ENCODE peak calls at places on chromosomes 3 and 15, in six cellular contexts. E is gastrocnemius medialis, P is cardiac muscle cell, G is AG04450, T is GM06990, H is AG09309. V is an unnamed sample.

GRCh38 chr3:18765672-18766071 is 340.5 kb upstream of the SATB1 start:
- DNase-seq in E (no peak), P (no peak), G (no peak), T (no peak), H (no peak), V (no peak)

GRCh38 chr15:66757521-66757920 is 55.5 kb downstream of the SMAD6 start:
- DNase-seq in E (no peak), P (no peak), G (no peak), T (no peak), H (no peak), V (no peak)

GRCh38 chr15:52233405-52233804 is 42.2 kb upstream of the GNB5 start:
- DNase-seq in E (no peak), P (no peak), G (no peak), T (peak), H (no peak), V (no peak)

GRCh38 chr3:12049675-12050074 is 45.5 kb downstream of the SYN2 start:
- DNase-seq in E (no peak), P (peak), G (no peak), T (no peak), H (no peak), V (peak)

GRCh38 chr15:66919421-66919820 is 146.0 kb upstream of the SMAD3 start:
- DNase-seq in E (no peak), P (peak), G (no peak), T (no peak), H (no peak), V (no peak)

GRCh38 chr3:109559389-109559788 is 222.0 kb upstream of the DPPA4 start:
- DNase-seq in E (no peak), P (no peak), G (no peak), T (no peak), H (no peak), V (no peak)

GRCh38 chr3:196406806-196407470 is 25.3 kb downstream of the UBXN7 start:
- DNase-seq in E (no peak), P (no peak), G (peak), T (no peak), H (peak), V (no peak)

GRCh38 chr15:99961011-99961441 is 227.8 kb upstream of the LYSMD4 start:
- DNase-seq in E (no peak), P (peak), G (no peak), T (no peak), H (no peak), V (no peak)

GRCh38 chr15:39860200-39860599 is 59.9 kb downstream of the GPR176 start:
- DNase-seq in E (no peak), P (no peak), G (no peak), T (no peak), H (no peak), V (no peak)

GRCh38 chr3:188061133-188061532 is 92.8 kb upstream of the LPP start:
- DNase-seq in E (no peak), P (no peak), G (no peak), T (no peak), H (no peak), V (peak)

GRCh38 chr15:101362359-101362758 is 67.3 kb upstream of the SNRPA1 start:
- DNase-seq in E (no peak), P (no peak), G (no peak), T (no peak), H (no peak), V (no peak)

GRCh38 chr3:195097331-195098255 is 173.4 kb downstream of the XXYLT1 start:
- DNase-seq in E (no peak), P (no peak), G (no peak), T (no peak), H (no peak), V (no peak)

GRCh38 chr3:129936757-129937156 is 37.8 kb upstream of the TRH start:
- DNase-seq in E (peak), P (no peak), G (peak), T (no peak), H (peak), V (peak)

GRCh38 chr3:197001106-197001971 is 28.3 kb downstream of the MELTF start:
- DNase-seq in E (no peak), P (no peak), G (no peak), T (no peak), H (no peak), V (no peak)

GRCh38 chr15:95897651-95898050 is 432.8 kb upstream of the NR2F2 start:
- DNase-seq in E (no peak), P (no peak), G (no peak), T (no peak), H (no peak), V (no peak)

GRCh38 chr3:56023546-56023945 is 444.7 kb downstream of the ERC2 start:
- DNase-seq in E (no peak), P (no peak), G (no peak), T (no peak), H (no peak), V (no peak)

GRCh38 chr15:69074843-69075224 is 60.3 kb downstream of the NOX5 start:
- DNase-seq in E (no peak), P (peak), G (no peak), T (no peak), H (no peak), V (no peak)
- TF ChIP-seq CTCF in E (no peak), P (no peak), G (no peak), T (no peak), H (no peak), V (no peak)

GRCh38 chr3:114384558-114384903 is 90.7 kb downstream of the TIGIT start:
- DNase-seq in E (no peak), P (no peak), G (no peak), T (no peak), H (no peak), V (no peak)
- H3K4me3 ChIP-seq in E (peak), P (no peak), G (peak), T (no peak), H (peak), V (peak)

GRCh38 chr3:186932281-186933181 is 2.2 kb downstream of the ST6GAL1 start:
- DNase-seq in E (no peak), P (no peak), G (no peak), T (no peak), H (no peak), V (no peak)

GRCh38 chr3:186929676-186930075 is 650 bp upstream of the ST6GAL1 start:
- DNase-seq in E (no peak), P (no peak), G (no peak), T (no peak), H (no peak), V (no peak)

GRCh38 chr3:186930143-186930638 is at the start of gene ST6GAL1:
- DNase-seq in E (peak), P (peak), G (no peak), T (peak), H (no peak), V (no peak)

GRCh38 chr3:186931487-186932280 is 1.4 kb downstream of the ST6GAL1 start:
- DNase-seq in E (no peak), P (peak), G (no peak), T (peak), H (no peak), V (peak)

GRCh38 chr3:186930639-186931486 is 537 bp downstream of the ST6GAL1 start:
- DNase-seq in E (peak), P (peak), G (no peak), T (peak), H (no peak), V (no peak)
- TF ChIP-seq CTCF in E (no peak), P (peak), G (peak), T (peak), H (no peak), V (no peak)

DNA sequence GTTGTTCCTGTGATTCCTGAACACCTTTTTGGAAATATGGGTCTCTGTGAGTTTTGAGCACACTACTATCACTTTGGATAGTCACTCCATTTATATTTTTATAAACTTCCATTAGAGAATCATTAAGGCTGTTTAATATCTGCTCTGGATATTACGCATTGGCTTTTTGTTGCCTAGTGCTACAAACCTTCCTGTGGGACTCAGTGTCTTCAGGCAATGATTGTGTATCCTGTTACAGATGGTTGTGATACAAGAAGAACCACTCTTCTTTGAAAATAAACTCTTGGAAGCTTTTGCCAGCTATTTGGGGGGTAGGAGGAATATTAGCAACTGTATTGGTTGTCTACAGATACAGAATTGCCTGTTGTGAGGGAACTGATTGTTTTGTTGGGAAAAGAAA is 15.6 kb downstream of the GCSAM start:
- DNase-seq in E (no peak), P (no peak), G (no peak), T (no peak), H (no peak), V (no peak)
- H3K4me3 ChIP-seq in E (no peak), P (no peak), G (no peak), T (no peak), H (no peak), V (no peak)

GRCh38 chr15:68346986-68347385 is 69.4 kb downstream of the FEM1B start:
- DNase-seq in E (no peak), P (no peak), G (no peak), T (no peak), H (no peak), V (no peak)

GRCh38 chr15:68344600-68344999 is 67.1 kb downstream of the FEM1B start:
- DNase-seq in E (no peak), P (no peak), G (no peak), T (no peak), H (no peak), V (no peak)

GRCh38 chr15:68347392-68347791 is 69.8 kb downstream of the FEM1B start:
- DNase-seq in E (no peak), P (no peak), G (peak), T (no peak), H (no peak), V (no peak)

GRCh38 chr15:68343579-68344225 is 66.2 kb downstream of the FEM1B start:
- DNase-seq in E (no peak), P (no peak), G (no peak), T (no peak), H (no peak), V (no peak)

GRCh38 chr15:68345481-68345880 is 67.9 kb downstream of the FEM1B start:
- DNase-seq in E (no peak), P (no peak), G (no peak), T (no peak), H (no peak), V (no peak)
- TF ChIP-seq CTCF in E (no peak), P (no peak), G (no peak), T (no peak), H (no peak), V (no peak)

GRCh38 chr3:150577854-150578253 is 25.3 kb upstream of the SELENOT start:
- DNase-seq in E (no peak), P (no peak), G (no peak), T (no peak), H (no peak), V (no peak)

GRCh38 chr3:150581174-150581573 is 21.9 kb upstream of the SELENOT start:
- DNase-seq in E (no peak), P (no peak), G (no peak), T (no peak), H (no peak), V (no peak)

GRCh38 chr3:150582620-150583019 is 20.5 kb upstream of the SELENOT start:
- DNase-seq in E (no peak), P (no peak), G (no peak), T (no peak), H (no peak), V (no peak)

GRCh38 chr3:150588027-150588830 is 14.9 kb upstream of the SELENOT start:
- DNase-seq in E (no peak), P (peak), G (no peak), T (no peak), H (no peak), V (no peak)

GRCh38 chr3:150583028-150583427 is 20.1 kb upstream of the SELENOT start:
- DNase-seq in E (no peak), P (no peak), G (no peak), T (peak), H (no peak), V (no peak)
- H3K4me3 ChIP-seq in E (no peak), P (no peak), G (no peak), T (peak), H (no peak), V (no peak)

GRCh38 chr15:64251121-64251520 is 88.3 kb upstream of the PPIB start:
- DNase-seq in E (no peak), P (no peak), G (peak), T (no peak), H (no peak), V (no peak)

GRCh38 chr15:64249406-64249805 is 86.6 kb upstream of the PPIB start:
- DNase-seq in E (no peak), P (no peak), G (no peak), T (no peak), H (no peak), V (no peak)

GRCh38 chr15:64249842-64250575 is 87.2 kb upstream of the PPIB start:
- DNase-seq in E (no peak), P (no peak), G (peak), T (no peak), H (peak), V (no peak)

GRCh38 chr15:64247906-64248541 is 85.2 kb upstream of the PPIB start:
- DNase-seq in E (no peak), P (no peak), G (peak), T (peak), H (peak), V (peak)

GRCh38 chr15:64251658-64252057 is 88.8 kb upstream of the PPIB start:
- DNase-seq in E (no peak), P (no peak), G (no peak), T (no peak), H (no peak), V (no peak)
- TF ChIP-seq CTCF in E (no peak), P (no peak), G (no peak), T (no peak), H (no peak), V (no peak)

GRCh38 chr15:90750186-90750585 is 33.0 kb downstream of the BLM start:
- DNase-seq in E (no peak), P (no peak), G (no peak), T (peak), H (no peak), V (no peak)

GRCh38 chr15:90756916-90757315 is 39.8 kb downstream of the BLM start:
- DNase-seq in E (no peak), P (no peak), G (no peak), T (no peak), H (no peak), V (no peak)

GRCh38 chr15:90749754-90750153 is 32.6 kb downstream of the BLM start:
- DNase-seq in E (no peak), P (no peak), G (no peak), T (peak), H (no peak), V (no peak)

GRCh38 chr15:90751300-90751825 is 34.2 kb downstream of the BLM start:
- DNase-seq in E (no peak), P (no peak), G (no peak), T (no peak), H (no peak), V (no peak)
- H3K4me3 ChIP-seq in E (no peak), P (no peak), G (no peak), T (no peak), H (no peak), V (no peak)

V was measured in astrocyte of the cerebellum.